ENCODE peak calls at places on chromosome 19, in six cellular contexts. One of them, this sample, is unnamed.
A peak's percentile ranks its signal among the peaks of the same experiment; 100 is the strongest.

GRCh38 chr19:13012690-13013608 is 17.7 kb downstream of the NFIX start:
- DNase-seq in iris pigment epithelial cell: peak; percentile 65
- DNase-seq in aorta: peak; percentile 90
- DNase-seq in effector memory CD4-positive, alpha-beta T cell: no peak
- DNase-seq in HuH-7: no peak
- DNase-seq in ACHN: peak; percentile 64
- DNase-seq in this sample: peak; percentile 80

GRCh38 chr19:48292798-48293197 is 22.9 kb downstream of the ZNF114 start:
- DNase-seq in iris pigment epithelial cell: peak; percentile 91
- DNase-seq in aorta: no peak
- DNase-seq in effector memory CD4-positive, alpha-beta T cell: no peak
- DNase-seq in HuH-7: no peak
- DNase-seq in ACHN: peak; percentile 29
- DNase-seq in this sample: peak; percentile 49

GRCh38 chr19:12884926-12885748 is 1.9 kb downstream of the KLF1 start:
- DNase-seq in iris pigment epithelial cell: peak; percentile 47
- DNase-seq in aorta: peak; percentile 89
- DNase-seq in effector memory CD4-positive, alpha-beta T cell: peak; percentile 78
- DNase-seq in HuH-7: no peak
- DNase-seq in ACHN: no peak
- DNase-seq in this sample: no peak

GRCh38 chr19:43765109-43765876 is 10.5 kb upstream of the SMG9 start:
- DNase-seq in iris pigment epithelial cell: peak; percentile 98
- DNase-seq in aorta: peak; percentile 89
- DNase-seq in effector memory CD4-positive, alpha-beta T cell: peak; percentile 72
- DNase-seq in HuH-7: no peak
- DNase-seq in ACHN: peak; percentile 94
- DNase-seq in this sample: peak; percentile 90

GRCh38 chr19:39738809-39739208 is 980 bp upstream of the CLC start:
- DNase-seq in iris pigment epithelial cell: no peak
- DNase-seq in aorta: no peak
- DNase-seq in effector memory CD4-positive, alpha-beta T cell: no peak
- DNase-seq in HuH-7: no peak
- DNase-seq in ACHN: no peak
- DNase-seq in this sample: no peak

GRCh38 chr19:13961826-13962737 is 9.8 kb downstream of the DCAF15 start:
- DNase-seq in iris pigment epithelial cell: no peak
- DNase-seq in aorta: peak; percentile 79
- DNase-seq in effector memory CD4-positive, alpha-beta T cell: no peak
- DNase-seq in HuH-7: no peak
- DNase-seq in ACHN: no peak
- DNase-seq in this sample: no peak

GRCh38 chr19:32309711-32310390 is 35.6 kb upstream of the ZNF507 start:
- DNase-seq in iris pigment epithelial cell: no peak
- DNase-seq in aorta: no peak
- DNase-seq in effector memory CD4-positive, alpha-beta T cell: no peak
- DNase-seq in HuH-7: no peak
- DNase-seq in ACHN: no peak
- DNase-seq in this sample: no peak

GRCh38 chr19:19523177-19523576 is 5.5 kb upstream of the YJEFN3 start:
- DNase-seq in iris pigment epithelial cell: no peak
- DNase-seq in aorta: no peak
- DNase-seq in effector memory CD4-positive, alpha-beta T cell: no peak
- DNase-seq in HuH-7: no peak
- DNase-seq in ACHN: no peak
- DNase-seq in this sample: no peak

GRCh38 chr19:29524201-29524911 is 1.4 kb upstream of the VSTM2B start:
- DNase-seq in iris pigment epithelial cell: no peak
- DNase-seq in aorta: peak; percentile 67
- DNase-seq in effector memory CD4-positive, alpha-beta T cell: no peak
- DNase-seq in HuH-7: no peak
- DNase-seq in ACHN: no peak
- DNase-seq in this sample: no peak

GRCh38 chr19:47152205-47152604 is 21.6 kb downstream of the SAE1 start:
- DNase-seq in iris pigment epithelial cell: no peak
- DNase-seq in aorta: no peak
- DNase-seq in effector memory CD4-positive, alpha-beta T cell: no peak
- DNase-seq in HuH-7: no peak
- DNase-seq in ACHN: no peak
- DNase-seq in this sample: no peak

GRCh38 chr19:38250821-38251563 is 5.2 kb downstream of the PPP1R14A start:
- DNase-seq in iris pigment epithelial cell: no peak
- DNase-seq in aorta: peak; percentile 93
- DNase-seq in effector memory CD4-positive, alpha-beta T cell: no peak
- DNase-seq in HuH-7: peak; percentile 87
- DNase-seq in ACHN: no peak
- DNase-seq in this sample: no peak

GRCh38 chr19:57171551-57172081 is 4.3 kb upstream of the DUXA start:
- DNase-seq in iris pigment epithelial cell: peak; percentile 43
- DNase-seq in aorta: peak; percentile 85
- DNase-seq in effector memory CD4-positive, alpha-beta T cell: peak; percentile 30
- DNase-seq in HuH-7: no peak
- DNase-seq in ACHN: no peak
- DNase-seq in this sample: peak; percentile 95

GRCh38 chr19:15587663-15588062 is 27.4 kb upstream of the CYP4F8 start:
- DNase-seq in iris pigment epithelial cell: no peak
- DNase-seq in aorta: no peak
- DNase-seq in effector memory CD4-positive, alpha-beta T cell: no peak
- DNase-seq in HuH-7: no peak
- DNase-seq in ACHN: no peak
- DNase-seq in this sample: no peak

GRCh38 chr19:35565016-35565856 is 1.8 kb upstream of the ATP4A start:
- DNase-seq in iris pigment epithelial cell: no peak
- DNase-seq in aorta: peak; percentile 38
- DNase-seq in effector memory CD4-positive, alpha-beta T cell: no peak
- DNase-seq in HuH-7: no peak
- DNase-seq in ACHN: no peak
- DNase-seq in this sample: no peak

GRCh38 chr19:18839465-18840287 is 7.9 kb downstream of the UPF1 start:
- DNase-seq in iris pigment epithelial cell: peak; percentile 14
- DNase-seq in aorta: no peak
- DNase-seq in effector memory CD4-positive, alpha-beta T cell: no peak
- DNase-seq in HuH-7: peak; percentile 94
- DNase-seq in ACHN: no peak
- DNase-seq in this sample: peak; percentile 96

GRCh38 chr19:48295458-48295857 is 25.6 kb downstream of the ZNF114 start:
- DNase-seq in iris pigment epithelial cell: no peak
- DNase-seq in aorta: no peak
- DNase-seq in effector memory CD4-positive, alpha-beta T cell: no peak
- DNase-seq in HuH-7: no peak
- DNase-seq in ACHN: no peak
- DNase-seq in this sample: no peak

GRCh38 chr19:11106477-11106876 is 17.2 kb downstream of the LDLR start:
- DNase-seq in iris pigment epithelial cell: no peak
- DNase-seq in aorta: no peak
- DNase-seq in effector memory CD4-positive, alpha-beta T cell: no peak
- DNase-seq in HuH-7: no peak
- DNase-seq in ACHN: no peak
- DNase-seq in this sample: no peak

GRCh38 chr19:52734340-52734892 is 428 bp downstream of the ZNF611 start:
- DNase-seq in iris pigment epithelial cell: peak; percentile 11
- DNase-seq in aorta: peak; percentile 77
- DNase-seq in effector memory CD4-positive, alpha-beta T cell: no peak
- DNase-seq in HuH-7: peak; percentile 18
- DNase-seq in ACHN: peak; percentile 12
- DNase-seq in this sample: peak; percentile 22

GRCh38 chr19:50392759-50393158 is 8.6 kb downstream of the POLD1 start:
- DNase-seq in iris pigment epithelial cell: no peak
- DNase-seq in aorta: no peak
- DNase-seq in effector memory CD4-positive, alpha-beta T cell: no peak
- DNase-seq in HuH-7: no peak
- DNase-seq in ACHN: no peak
- DNase-seq in this sample: no peak

GRCh38 chr19:2057484-2058469 is 6.7 kb upstream of the MKNK2 start:
- DNase-seq in iris pigment epithelial cell: no peak
- DNase-seq in aorta: no peak
- DNase-seq in effector memory CD4-positive, alpha-beta T cell: no peak
- DNase-seq in HuH-7: no peak
- DNase-seq in ACHN: no peak
- DNase-seq in this sample: no peak

GRCh38 chr19:1634242-1634937 is 18.0 kb downstream of the TCF3 start:
- DNase-seq in iris pigment epithelial cell: no peak
- DNase-seq in aorta: no peak
- DNase-seq in effector memory CD4-positive, alpha-beta T cell: no peak
- DNase-seq in HuH-7: no peak
- DNase-seq in ACHN: no peak
- DNase-seq in this sample: no peak

GRCh38 chr19:46435009-46435408 is 6.3 kb upstream of the PNMA8C start:
- DNase-seq in iris pigment epithelial cell: no peak
- DNase-seq in aorta: peak; percentile 10
- DNase-seq in effector memory CD4-positive, alpha-beta T cell: no peak
- DNase-seq in HuH-7: no peak
- DNase-seq in ACHN: no peak
- DNase-seq in this sample: no peak

GRCh38 chr19:41882568-41883462 is at the start of gene ARHGEF1:
- DNase-seq in iris pigment epithelial cell: no peak
- DNase-seq in aorta: peak; percentile 90
- DNase-seq in effector memory CD4-positive, alpha-beta T cell: peak; percentile 32
- DNase-seq in HuH-7: peak; percentile 62
- DNase-seq in ACHN: peak; percentile 43
- DNase-seq in this sample: peak; percentile 65

GRCh38 chr19:34184880-34185491 is 12.7 kb downstream of the LSM14A start:
- DNase-seq in iris pigment epithelial cell: no peak
- DNase-seq in aorta: no peak
- DNase-seq in effector memory CD4-positive, alpha-beta T cell: no peak
- DNase-seq in HuH-7: no peak
- DNase-seq in ACHN: no peak
- DNase-seq in this sample: no peak

GRCh38 chr19:14002571-14003278 is 3.4 kb downstream of the RFX1 start:
- DNase-seq in iris pigment epithelial cell: no peak
- DNase-seq in aorta: peak; percentile 61
- DNase-seq in effector memory CD4-positive, alpha-beta T cell: no peak
- DNase-seq in HuH-7: no peak
- DNase-seq in ACHN: no peak
- DNase-seq in this sample: no peak

GRCh38 chr19:19900124-19900523 is 622 bp upstream of the ZNF93 start:
- DNase-seq in iris pigment epithelial cell: peak; percentile 70
- DNase-seq in aorta: no peak
- DNase-seq in effector memory CD4-positive, alpha-beta T cell: no peak
- DNase-seq in HuH-7: no peak
- DNase-seq in ACHN: no peak
- DNase-seq in this sample: no peak

GRCh38 chr19:33368074-33368864 is 5.2 kb upstream of the CEBPG start:
- DNase-seq in iris pigment epithelial cell: peak; percentile 40
- DNase-seq in aorta: no peak
- DNase-seq in effector memory CD4-positive, alpha-beta T cell: no peak
- DNase-seq in HuH-7: no peak
- DNase-seq in ACHN: peak; percentile 26
- DNase-seq in this sample: peak; percentile 84

GRCh38 chr19:42150940-42151339 is 18.7 kb upstream of the POU2F2 start:
- DNase-seq in iris pigment epithelial cell: no peak
- DNase-seq in aorta: no peak
- DNase-seq in effector memory CD4-positive, alpha-beta T cell: no peak
- DNase-seq in HuH-7: no peak
- DNase-seq in ACHN: no peak
- DNase-seq in this sample: no peak

GRCh38 chr19:38290631-38291147 is 13.4 kb upstream of the C19orf33 start:
- DNase-seq in iris pigment epithelial cell: peak; percentile 89
- DNase-seq in aorta: no peak
- DNase-seq in effector memory CD4-positive, alpha-beta T cell: no peak
- DNase-seq in HuH-7: no peak
- DNase-seq in ACHN: peak; percentile 79
- DNase-seq in this sample: peak; percentile 85

GRCh38 chr19:56751078-56751489 is 79.5 kb upstream of the ZNF835 start:
- DNase-seq in iris pigment epithelial cell: peak; percentile 6
- DNase-seq in aorta: no peak
- DNase-seq in effector memory CD4-positive, alpha-beta T cell: no peak
- DNase-seq in HuH-7: no peak
- DNase-seq in ACHN: no peak
- DNase-seq in this sample: no peak

GRCh38 chr19:51294211-51294976 is 17.1 kb upstream of the IGLON5 start:
- DNase-seq in iris pigment epithelial cell: no peak
- DNase-seq in aorta: no peak
- DNase-seq in effector memory CD4-positive, alpha-beta T cell: no peak
- DNase-seq in HuH-7: no peak
- DNase-seq in ACHN: no peak
- DNase-seq in this sample: no peak

GRCh38 chr19:49987159-49987698 is 26.3 kb upstream of the SIGLEC11 start:
- DNase-seq in iris pigment epithelial cell: peak; percentile 87
- DNase-seq in aorta: peak; percentile 95
- DNase-seq in effector memory CD4-positive, alpha-beta T cell: peak; percentile 47
- DNase-seq in HuH-7: peak; percentile 74
- DNase-seq in ACHN: peak; percentile 96
- DNase-seq in this sample: peak; percentile 46

GRCh38 chr19:38277549-38277948 is 13.2 kb downstream of the SPINT2 start:
- DNase-seq in iris pigment epithelial cell: peak; percentile 42
- DNase-seq in aorta: no peak
- DNase-seq in effector memory CD4-positive, alpha-beta T cell: no peak
- DNase-seq in HuH-7: no peak
- DNase-seq in ACHN: no peak
- DNase-seq in this sample: no peak

GRCh38 chr19:35040826-35041547 is 534 bp upstream of the HPN start:
- DNase-seq in iris pigment epithelial cell: peak; percentile 23
- DNase-seq in aorta: peak; percentile 92
- DNase-seq in effector memory CD4-positive, alpha-beta T cell: no peak
- DNase-seq in HuH-7: peak; percentile 94
- DNase-seq in ACHN: no peak
- DNase-seq in this sample: no peak

GRCh38 chr19:16654621-16655020 is 5.3 kb downstream of the SMIM7 start:
- DNase-seq in iris pigment epithelial cell: no peak
- DNase-seq in aorta: no peak
- DNase-seq in effector memory CD4-positive, alpha-beta T cell: no peak
- DNase-seq in HuH-7: no peak
- DNase-seq in ACHN: no peak
- DNase-seq in this sample: no peak